ENCODE peak calls at places on chromosomes 16 and 17, in ten cellular contexts. S is GM12878, O is K562, F is A549, Z is MM.1S, C is PC-3, G is IMR-90, E is OCI-LY7, T is H9, W is neural progenitor cell. J is an unnamed sample. For H3K9me3, the result is how much of the 10 kb centered on the place peaks cover.

GRCh38 chr16:69105501-69106361 is at the start of gene HAS3:
- DNase-seq in S (no peak), O (peak), F (peak), Z (peak), C (peak), G (peak), E (peak), T (peak), W (peak), J (peak)

GRCh38 chr17:72488542-72489272 is 367.9 kb downstream of the SOX9 start:
- DNase-seq in S (no peak), O (no peak), F (no peak), Z (no peak), C (no peak), G (no peak), E (no peak), T (no peak), W (no peak), J (no peak)

GRCh38 chr16:71746442-71747046 is 22.0 kb upstream of the PHLPP2 start:
- DNase-seq in S (no peak), O (peak), F (peak), Z (peak), C (peak), G (peak), E (peak), T (no peak), W (peak), J (peak)

GRCh38 chr16:62256406-62256805 is 220.2 kb upstream of the CDH8 start:
- DNase-seq in S (no peak), O (no peak), F (no peak), Z (no peak), C (no peak), G (no peak), E (no peak), T (no peak), W (peak), J (no peak)

GRCh38 chr16:71426069-71426879 is 15.6 kb downstream of the TLE7 start:
- DNase-seq in S (peak), O (peak), F (peak), Z (no peak), C (no peak), G (peak), E (no peak), T (peak), W (peak), J (peak)

GRCh38 chr17:50363217-50364060 is 9.5 kb downstream of the MRPL27 start:
- DNase-seq in S (no peak), O (peak), F (no peak), Z (no peak), C (peak), G (peak), E (no peak), T (peak), W (peak), J (peak)

GRCh38 chr17:73338566-73339247 is 26.9 kb upstream of the CDC42EP4 start:
- DNase-seq in S (no peak), O (no peak), F (no peak), Z (no peak), C (no peak), G (no peak), E (no peak), T (no peak), W (no peak), J (no peak)

GRCh38 chr17:80968602-80969029 is 23.0 kb upstream of the CHMP6 start:
- DNase-seq in S (no peak), O (no peak), F (no peak), Z (no peak), C (no peak), G (peak), E (no peak), T (no peak), W (no peak), J (peak)

GRCh38 chr16:16991711-16992110 is 479.0 kb downstream of the XYLT1 start:
- DNase-seq in S (no peak), O (no peak), F (no peak), Z (no peak), C (no peak), G (no peak), E (no peak), T (no peak), W (no peak), J (no peak)

GRCh38 chr17:2466936-2467335 is 44.8 kb downstream of the METTL16 start:
- DNase-seq in S (no peak), O (no peak), F (no peak), Z (no peak), C (no peak), G (no peak), E (no peak), T (no peak), W (no peak), J (no peak)

GRCh38 chr16:53465606-53466290 is 31.5 kb downstream of the RBL2 start:
- DNase-seq in S (no peak), O (peak), F (no peak), Z (peak), C (peak), G (peak), E (no peak), T (no peak), W (no peak), J (peak)

GRCh38 chr16:5735444-5735843 is 637.8 kb upstream of the EEF2KMT start:
- DNase-seq in S (no peak), O (no peak), F (no peak), Z (no peak), C (no peak), G (no peak), E (no peak), T (no peak), W (no peak), J (no peak)

GRCh38 chr17:51487947-51488346 is 227.6 kb downstream of the UTP18 start:
- DNase-seq in S (no peak), O (peak), F (no peak), Z (no peak), C (peak), G (no peak), E (peak), T (peak), W (peak), J (no peak)

GRCh38 chr17:30812218-30813177 is 12.0 kb downstream of the CRLF3 start:
- DNase-seq in S (no peak), O (no peak), F (no peak), Z (no peak), C (peak), G (peak), E (no peak), T (no peak), W (no peak), J (peak)

GRCh38 chr16:15618392-15618791 is 24.6 kb downstream of the MARF1 start:
- DNase-seq in S (no peak), O (no peak), F (no peak), Z (no peak), C (no peak), G (peak), E (no peak), T (no peak), W (no peak), J (peak)

GRCh38 chr17:79623786-79624657 is 13.2 kb upstream of the RBFOX3 start:
- DNase-seq in S (no peak), O (no peak), F (no peak), Z (no peak), C (no peak), G (no peak), E (no peak), T (peak), W (no peak), J (no peak)

GRCh38 chr17:7220593-7221280 is 999 bp downstream of the ACADVL start:
- DNase-seq in S (no peak), O (peak), F (peak), Z (peak), C (peak), G (peak), E (peak), T (peak), W (peak), J (peak)

GRCh38 chr16:70700101-70701020 is 14.5 kb upstream of the MTSS2 start:
- DNase-seq in S (no peak), O (no peak), F (no peak), Z (no peak), C (no peak), G (no peak), E (no peak), T (no peak), W (no peak), J (no peak)

GRCh38 chr16:23821467-23821866 is 14.3 kb upstream of the PRKCB start:
- DNase-seq in S (no peak), O (no peak), F (no peak), Z (no peak), C (no peak), G (no peak), E (no peak), T (no peak), W (no peak), J (no peak)

GRCh38 chr16:23903001-23903414 is 67.2 kb downstream of the PRKCB start:
- DNase-seq in S (no peak), O (no peak), F (no peak), Z (no peak), C (peak), G (no peak), E (no peak), T (no peak), W (no peak), J (no peak)

GRCh38 chr17:8056976-8057625 is 18.2 kb downstream of the ALOX15B start:
- DNase-seq in S (no peak), O (no peak), F (no peak), Z (no peak), C (peak), G (no peak), E (no peak), T (no peak), W (no peak), J (no peak)

GRCh38 chr17:29734640-29735039 is 111.9 kb upstream of the CORO6 start:
- DNase-seq in S (no peak), O (no peak), F (no peak), Z (no peak), C (no peak), G (peak), E (no peak), T (no peak), W (no peak), J (peak)

GRCh38 chr16:68646948-68647659 is 2.0 kb downstream of the CDH3 start:
- DNase-seq in S (no peak), O (no peak), F (no peak), Z (no peak), C (peak), G (no peak), E (no peak), T (no peak), W (no peak), J (no peak)

GRCh38 chr16:22355487-22355908 is 18.9 kb downstream of the CDR2 start:
- DNase-seq in S (peak), O (no peak), F (no peak), Z (peak), C (no peak), G (no peak), E (no peak), T (no peak), W (no peak), J (no peak)

GRCh38 chr17:34673995-34674900 is 94.9 kb downstream of the TMEM132E start:
- DNase-seq in S (no peak), O (no peak), F (no peak), Z (no peak), C (no peak), G (no peak), E (no peak), T (no peak), W (no peak), J (no peak)

GRCh38 chr17:34673516-34673915 is 94.1 kb downstream of the TMEM132E start:
- DNase-seq in S (no peak), O (no peak), F (no peak), Z (no peak), C (no peak), G (no peak), E (no peak), T (no peak), W (no peak), J (no peak)

GRCh38 chr17:34675143-34675542 is 95.8 kb downstream of the TMEM132E start:
- DNase-seq in S (no peak), O (no peak), F (no peak), Z (no peak), C (no peak), G (no peak), E (no peak), T (peak), W (no peak), J (no peak)

GRCh38 chr17:34672176-34672785 is 92.9 kb downstream of the TMEM132E start:
- DNase-seq in S (no peak), O (no peak), F (no peak), Z (no peak), C (no peak), G (no peak), E (no peak), T (no peak), W (no peak), J (no peak)

DNA sequence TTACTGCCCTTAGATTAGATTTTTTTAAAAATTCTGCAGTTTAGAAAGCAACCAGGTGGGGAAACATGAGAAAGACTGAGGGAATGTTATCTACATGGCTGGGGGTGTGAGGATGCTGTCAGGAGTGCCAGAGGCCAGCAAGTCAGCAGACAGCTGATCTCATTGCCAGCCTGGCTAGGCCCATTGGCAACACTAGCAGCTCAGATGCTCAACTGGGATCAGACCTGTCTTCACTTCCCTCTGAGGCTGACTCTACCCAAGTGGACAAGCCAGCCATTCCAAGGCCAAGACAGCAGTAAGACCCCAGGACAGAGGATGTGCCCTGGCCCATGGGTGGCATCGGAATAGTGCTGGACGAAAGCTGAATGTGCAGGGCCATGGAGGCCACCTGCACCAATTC is 96.2 kb downstream of the TMEM132E start:
- DNase-seq in S (no peak), O (no peak), F (no peak), Z (no peak), C (no peak), G (no peak), E (no peak), T (peak), W (no peak), J (no peak)
- TF ChIP-seq CTCF in S (no peak), O (no peak), F (no peak), Z (no peak), C (no peak), G (no peak), E (no peak), T (no peak), W (no peak), J (no peak)

GRCh38 chr17:75893305-75894048 is 3.3 kb downstream of the TRIM65 start:
- DNase-seq in S (no peak), O (no peak), F (no peak), Z (no peak), C (no peak), G (no peak), E (no peak), T (peak), W (no peak), J (no peak)
- H3K4me2 ChIP-seq in S (no peak), O (no peak), F (no peak), Z (no peak), C (no peak), G (no peak), E (no peak), T (no peak), W (no peak), J (no peak)

DNA sequence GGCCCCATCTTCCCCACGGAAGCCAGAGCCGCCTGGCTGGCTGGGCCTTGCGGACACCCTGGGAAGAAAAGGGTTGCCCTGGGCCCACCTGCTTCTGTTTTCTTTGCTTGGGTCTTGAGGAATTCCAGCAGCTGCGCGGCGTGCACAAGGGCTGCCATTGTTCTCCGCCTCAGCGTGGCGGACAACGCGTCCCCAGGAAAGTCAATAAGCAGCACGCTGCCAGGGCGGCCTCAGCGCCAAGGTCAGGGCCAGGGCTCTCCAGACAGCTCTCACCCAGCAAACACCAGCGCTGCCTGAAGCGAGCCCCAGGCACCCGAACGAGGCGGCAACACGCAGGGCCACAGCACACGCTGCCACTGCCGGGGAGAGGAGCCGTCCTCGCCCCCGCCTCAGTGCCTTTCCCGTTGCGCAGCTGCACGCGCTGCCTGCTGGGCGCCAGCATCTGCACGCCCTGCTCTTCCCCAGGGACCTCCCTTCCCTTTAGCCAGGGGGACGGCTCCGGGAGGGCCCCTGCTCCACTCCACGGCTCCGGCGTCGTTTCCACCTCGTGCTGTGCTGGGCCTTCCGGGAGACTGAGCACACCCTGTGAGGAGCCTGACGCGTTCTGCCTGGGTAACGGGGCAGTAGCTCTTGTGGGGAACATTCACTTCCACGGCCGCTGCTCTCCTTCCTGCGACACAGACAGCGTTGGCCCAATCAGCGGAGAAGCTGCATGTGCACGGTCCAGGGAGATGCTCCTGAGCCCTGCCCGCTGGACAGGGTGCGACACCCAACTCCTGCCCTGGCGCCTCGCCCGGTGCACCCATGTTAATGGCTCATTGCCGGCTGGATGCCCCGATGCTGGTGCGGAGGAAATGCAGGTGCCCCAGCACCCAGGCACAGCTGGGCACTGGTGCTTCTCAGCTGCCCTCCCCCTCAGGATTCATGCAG is 57.8 kb downstream of the LMF1 start:
- DNase-seq in S (no peak), O (no peak), F (no peak), Z (no peak), C (no peak), G (no peak), E (no peak), T (no peak), W (peak), J (no peak)
- H3K9me3 ChIP-seq in S (under half), O (under half), F (under half), Z (under half), C (under half), G (under half), E (under half), T (under half), W (under half), J (under half)

GRCh38 chr16:1401758-1402154 is 12.7 kb downstream of the UNKL start:
- DNase-seq in S (no peak), O (no peak), F (no peak), Z (no peak), C (no peak), G (no peak), E (no peak), T (no peak), W (no peak), J (no peak)
- TF ChIP-seq CTCF in S (no peak), O (no peak), F (no peak), Z (no peak), C (no peak), G (no peak), E (peak), T (no peak), W (no peak), J (no peak)